ENCODE peak calls at places on chromosome 15, in nine cellular contexts. E is fibroblast of the aortic adventitia, N is mucosa of descending colon, O is upper lobe of right lung, F is OCI-LY7, M is neural crest cell, I is AG10803, C is activated B cell treated with CpG ODN at 0.5 μM for 24 hours, P is esophagus squamous epithelium. V is an unnamed sample.

GRCh38 chr15:46297766-46298165 is 662.9 kb downstream of the SQOR start:
- DNase-seq in O (no peak), I (no peak), C (no peak), P (no peak), F (peak), M (no peak), N (no peak), E (no peak), V (peak)

GRCh38 chr15:40693904-40694705 is 869 bp upstream of the RAD51 start:
- DNase-seq in N (no peak), I (no peak), O (no peak), P (no peak), E (peak), F (peak), M (no peak), C (no peak), V (peak)

GRCh38 chr15:51310064-51310463 is 28.3 kb downstream of the CYP19A1 start:
- DNase-seq in C (no peak), F (no peak), M (no peak), I (peak), P (no peak), O (no peak), N (no peak), E (peak), V (no peak)

GRCh38 chr15:74869372-74869725 is 3.8 kb downstream of the SCAMP2 start:
- DNase-seq in I (no peak), F (no peak), O (no peak), E (no peak), P (no peak), N (no peak), C (no peak), M (no peak), V (no peak)

GRCh38 chr15:64503640-64504039 is 43.3 kb downstream of the ZNF609 start:
- DNase-seq in N (no peak), M (no peak), O (no peak), C (no peak), I (no peak), F (peak), E (no peak), P (no peak), V (no peak)

GRCh38 chr15:90143176-90143655 is 40.9 kb upstream of the IDH2 start:
- DNase-seq in I (no peak), C (peak), M (peak), N (peak), E (no peak), O (peak), F (peak), P (no peak), V (peak)

GRCh38 chr15:85474700-85475316 is 94.4 kb downstream of the AKAP13 start:
- DNase-seq in C (no peak), E (no peak), I (peak), M (no peak), N (no peak), O (no peak), P (no peak), F (peak), V (no peak)

GRCh38 chr15:42373274-42373673 is 14.0 kb downstream of the CAPN3 start:
- DNase-seq in I (no peak), C (no peak), F (no peak), O (no peak), N (no peak), M (no peak), E (no peak), P (no peak), V (no peak)

GRCh38 chr15:75648156-75649000 is 666 bp downstream of the SNX33 start:
- DNase-seq in E (peak), F (no peak), N (peak), I (peak), O (peak), M (no peak), P (no peak), C (no peak), V (peak)

GRCh38 chr15:92781925-92782453 is 118.1 kb upstream of the CHD2 start:
- DNase-seq in P (no peak), I (no peak), C (no peak), M (no peak), F (no peak), N (no peak), O (no peak), E (no peak), V (no peak)

GRCh38 chr15:92780816-92781215 is 119.3 kb upstream of the CHD2 start:
- DNase-seq in M (no peak), P (no peak), O (no peak), N (no peak), F (no peak), I (no peak), E (no peak), C (no peak), V (no peak)

DNA sequence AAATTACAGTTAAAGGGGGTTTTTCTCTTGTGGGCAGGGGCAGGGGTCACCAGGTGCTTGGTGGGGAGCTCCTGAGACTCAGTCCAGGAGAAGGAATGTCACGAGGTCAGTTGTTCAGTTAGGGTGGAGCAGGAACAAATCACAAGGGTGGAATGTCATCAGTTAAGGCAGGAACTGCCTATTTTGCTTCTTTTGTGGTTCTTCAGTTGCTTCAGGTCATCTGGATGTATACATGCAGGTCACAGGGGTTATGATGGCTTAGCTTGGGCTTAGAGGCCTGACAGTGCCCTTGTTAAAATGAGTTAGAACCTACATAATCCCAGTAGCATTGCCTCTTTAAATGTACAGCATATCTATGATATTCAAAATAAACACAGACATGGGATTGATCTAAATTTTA is 120.2 kb upstream of the CHD2 start:
- DNase-seq in C (no peak), F (no peak), P (no peak), I (no peak), E (no peak), O (no peak), N (no peak), M (no peak), V (no peak)
- TF ChIP-seq CTCF in C (no peak), F (no peak), P (no peak), I (no peak), E (no peak), O (no peak), N (no peak), M (no peak), V (no peak)

DNA sequence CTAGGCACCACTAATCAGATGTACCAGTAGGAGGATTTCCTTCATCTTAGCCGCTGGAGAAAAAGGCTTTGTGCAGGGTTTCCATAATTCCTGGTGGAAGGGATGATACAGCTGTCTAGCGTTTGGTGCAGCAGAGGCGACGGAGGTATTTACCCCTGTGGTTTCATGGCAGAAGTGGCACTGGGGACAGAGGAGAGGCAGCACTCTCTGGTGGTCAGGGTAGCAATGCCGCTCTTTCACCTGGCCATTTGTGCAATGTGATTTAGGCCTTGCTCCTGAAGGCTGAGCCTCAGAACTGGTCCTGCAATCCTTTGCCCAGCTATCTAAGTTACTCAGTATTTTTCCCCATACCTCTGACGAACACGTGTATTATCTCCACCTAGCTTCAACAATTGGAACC is 47.1 kb upstream of the BNIP2 start:
- DNase-seq in F (no peak), E (no peak), P (no peak), I (no peak), O (no peak), N (no peak), M (no peak), C (no peak), V (no peak)
- TF ChIP-seq CTCF in F (no peak), E (no peak), P (no peak), I (no peak), O (no peak), N (no peak), M (no peak), C (no peak), V (peak)

GRCh38 chr15:92693922-92694331 is 38.4 kb upstream of the FAM174B start:
- DNase-seq in P (no peak), O (no peak), F (peak), N (no peak), M (peak), C (no peak), E (no peak), I (peak), V (no peak)
- TF ChIP-seq CTCF in P (no peak), O (no peak), F (peak), N (no peak), M (peak), C (no peak), E (peak), I (peak), V (no peak)

DNA sequence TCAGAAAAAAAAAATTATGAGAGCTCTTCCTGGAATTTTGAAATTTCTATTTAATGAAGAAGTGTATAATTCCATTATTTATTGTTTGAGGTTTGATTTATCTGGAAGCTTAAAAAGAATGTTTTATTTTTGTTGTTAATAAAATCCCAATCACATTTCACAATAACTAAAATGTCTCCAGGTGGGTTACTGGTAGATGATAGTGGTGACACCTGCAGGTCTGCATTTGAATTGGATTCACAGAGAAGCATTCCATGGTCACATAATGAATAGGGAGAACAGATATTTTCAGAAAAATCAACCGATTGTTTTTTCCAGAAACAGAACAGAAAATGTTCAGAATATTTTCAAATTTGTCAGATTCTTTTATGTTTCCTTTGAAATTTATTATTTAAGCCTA is 48.3 kb downstream of the ASB7 start:
- DNase-seq in F (peak), C (no peak), P (no peak), N (no peak), M (no peak), E (no peak), I (no peak), O (no peak), V (no peak)
- TF ChIP-seq CTCF in F (peak), C (no peak), P (no peak), N (no peak), M (peak), E (peak), I (no peak), O (no peak), V (no peak)

GRCh38 chr15:49435201-49435600 is 12.2 kb downstream of the FGF7 start:
- DNase-seq in I (peak), O (no peak), N (no peak), P (no peak), M (no peak), F (no peak), E (peak), C (no peak), V (no peak)

GRCh38 chr15:49436786-49437185 is 13.7 kb downstream of the FGF7 start:
- DNase-seq in M (no peak), O (no peak), N (no peak), E (no peak), C (no peak), F (no peak), I (no peak), P (no peak), V (no peak)

GRCh38 chr15:49439678-49440375 is 16.8 kb downstream of the FGF7 start:
- DNase-seq in E (peak), I (no peak), N (no peak), O (no peak), P (no peak), M (no peak), F (no peak), C (no peak), V (no peak)

GRCh38 chr15:49441816-49442215 is 18.8 kb downstream of the FGF7 start:
- DNase-seq in N (no peak), F (no peak), O (no peak), M (no peak), P (no peak), E (no peak), I (no peak), C (no peak), V (no peak)

GRCh38 chr15:49438970-49439631 is 16.1 kb downstream of the FGF7 start:
- DNase-seq in I (no peak), M (no peak), C (no peak), F (peak), N (peak), P (peak), O (no peak), E (peak), V (no peak)
- TF ChIP-seq CTCF in I (no peak), M (no peak), C (no peak), F (no peak), N (no peak), P (no peak), O (no peak), E (no peak), V (no peak)

DNA sequence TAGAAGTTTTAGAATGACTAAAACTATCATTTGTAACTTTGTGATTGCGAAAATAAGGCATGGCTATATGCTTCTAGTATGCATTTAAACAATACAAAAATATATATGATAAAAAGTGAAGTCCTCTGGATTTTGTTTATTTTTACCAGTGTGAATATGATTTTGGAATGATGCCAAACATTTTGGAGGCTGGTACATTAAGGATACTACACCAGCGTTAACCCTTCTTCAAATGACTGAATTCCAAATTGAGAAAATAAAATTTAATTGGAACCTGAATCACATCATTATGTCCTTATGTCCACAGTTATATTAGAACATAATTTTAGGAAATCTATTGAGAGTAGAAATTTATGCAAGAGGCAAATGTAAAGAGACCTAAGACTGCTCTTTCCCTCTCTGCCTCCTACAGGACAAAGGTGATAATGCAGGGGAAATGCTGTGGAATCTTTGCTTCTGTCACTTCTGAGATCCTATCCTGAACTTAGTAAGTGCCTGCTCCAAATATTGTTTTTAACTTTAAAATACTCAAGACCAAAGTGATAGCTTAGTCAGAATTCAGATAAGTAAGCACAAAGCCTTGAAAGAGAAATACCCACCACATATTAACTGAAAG is 121.1 kb upstream of the NANOGP8 start:
- DNase-seq in I (no peak), C (no peak), N (no peak), P (no peak), M (no peak), O (no peak), E (peak), F (peak), V (peak)
- TF ChIP-seq CTCF in I (peak), C (no peak), N (no peak), P (no peak), M (peak), O (peak), E (peak), F (peak), V (no peak)